ENCODE peak calls at places on chromosomes 4 and X, in seven cellular contexts. E is neuronal stem cell, Z is H9, J is mesendoderm, U is H1, O is mesenchymal stem cell, M is trophoblast cell. K is an unnamed sample.

GRCh38 chrX:119325456-119325855 is 73.7 kb upstream of the SLC25A43 start:
- DNase-seq in E (no peak), Z (no peak), J (peak), U (no peak), O (no peak), M (no peak), K (no peak)

GRCh38 chrX:30864383-30864785 is 24.7 kb downstream of the TAB3 start:
- DNase-seq in E (no peak), Z (no peak), J (no peak), U (no peak), O (peak), M (no peak), K (no peak)

GRCh38 chrX:97907791-97908190 is 1024.1 kb downstream of the RPA4 start:
- DNase-seq in E (no peak), Z (no peak), J (no peak), U (no peak), O (no peak), M (no peak), K (no peak)

GRCh38 chr4:140152760-140153418 is 1.1 kb downstream of the MAML3 start:
- DNase-seq in E (peak), Z (peak), J (peak), U (peak), O (peak), M (peak), K (peak)

GRCh38 chr4:103012085-103012484 is 7.4 kb downstream of the SLC9B1 start:
- DNase-seq in E (no peak), Z (no peak), J (no peak), U (no peak), O (peak), M (no peak), K (peak)

GRCh38 chrX:13742397-13743176 is 8.0 kb downstream of the OFD1 start:
- DNase-seq in E (no peak), Z (no peak), J (peak), U (no peak), O (peak), M (no peak), K (no peak)

GRCh38 chr4:8238515-8239053 is 31.0 kb upstream of the HTRA3 start:
- DNase-seq in E (peak), Z (peak), J (peak), U (peak), O (no peak), M (no peak), K (no peak)

GRCh38 chr4:34250562-34250961 is 1993.8 kb downstream of the ARAP2 start:
- DNase-seq in E (no peak), Z (no peak), J (no peak), U (no peak), O (peak), M (no peak), K (peak)

GRCh38 chr4:56728512-56728911 is 47.4 kb upstream of the HOPX start:
- DNase-seq in E (no peak), Z (no peak), J (no peak), U (no peak), O (peak), M (no peak), K (peak)

GRCh38 chr4:3871181-3871852 is 105.1 kb downstream of the ADRA2C start:
- DNase-seq in E (peak), Z (peak), J (peak), U (peak), O (no peak), M (no peak), K (no peak)

GRCh38 chr4:89838005-89838404 is 1.0 kb upstream of the SNCA start:
- DNase-seq in E (no peak), Z (no peak), J (peak), U (no peak), O (peak), M (no peak), K (no peak)

GRCh38 chr4:138576684-138577083 is 334.5 kb upstream of the SLC7A11 start:
- DNase-seq in E (no peak), Z (no peak), J (peak), U (no peak), O (peak), M (no peak), K (peak)

GRCh38 chr4:1405636-1406415 is 416 bp downstream of the NKX1-1 start:
- DNase-seq in E (no peak), Z (peak), J (no peak), U (no peak), O (no peak), M (no peak), K (no peak)

GRCh38 chr4:161329852-161330251 is 833.9 kb downstream of the FSTL5 start:
- DNase-seq in E (no peak), Z (no peak), J (no peak), U (no peak), O (no peak), M (no peak), K (no peak)

GRCh38 chrX:78029663-78030062 is 60.2 kb upstream of the PGAM4 start:
- DNase-seq in E (peak), Z (no peak), J (peak), U (no peak), O (no peak), M (no peak), K (peak)

GRCh38 chr4:1236103-1236641 is 12.8 kb downstream of the CTBP1 start:
- DNase-seq in E (no peak), Z (no peak), J (no peak), U (no peak), O (no peak), M (no peak), K (no peak)

GRCh38 chrX:22373766-22374165 is 101.1 kb downstream of the CBLL2 start:
- DNase-seq in E (no peak), Z (no peak), J (no peak), U (no peak), O (no peak), M (no peak), K (no peak)

GRCh38 chrX:40647307-40648197 is at the start of gene CXorf38:
- DNase-seq in E (peak), Z (peak), J (peak), U (peak), O (peak), M (peak), K (peak)

GRCh38 chr4:138192113-138192512 is 50.0 kb downstream of the SLC7A11 start:
- DNase-seq in E (no peak), Z (no peak), J (peak), U (no peak), O (peak), M (no peak), K (peak)

GRCh38 chr4:16125571-16126445 is 42.0 kb upstream of the PROM1 start:
- DNase-seq in E (no peak), Z (no peak), J (peak), U (no peak), O (no peak), M (peak), K (no peak)

GRCh38 chrX:136768469-136769084 is 12.2 kb downstream of the ARHGEF6 start:
- DNase-seq in E (no peak), Z (peak), J (peak), U (no peak), O (peak), M (peak), K (peak)

GRCh38 chrX:108139303-108139702 is 47.7 kb downstream of the ATG4A start:
- DNase-seq in E (no peak), Z (peak), J (peak), U (no peak), O (no peak), M (no peak), K (no peak)

GRCh38 chr4:108941914-108942379 is 179.1 kb upstream of the ETNPPL start:
- DNase-seq in E (no peak), Z (no peak), J (no peak), U (no peak), O (no peak), M (no peak), K (no peak)
- H2AK5ac ChIP-seq in E (no peak), Z (no peak), J (no peak), U (no peak), O (no peak), M (no peak), K (peak)

GRCh38 chrX:24415921-24416320 is 49.2 kb upstream of the PDK3 start:
- DNase-seq in E (no peak), Z (no peak), J (no peak), U (no peak), O (no peak), M (peak), K (no peak)

GRCh38 chrX:24410514-24411189 is 50.2 kb downstream of the SUPT20HL1 start:
- DNase-seq in E (no peak), Z (no peak), J (no peak), U (no peak), O (no peak), M (no peak), K (no peak)

GRCh38 chrX:24412637-24413363 is 52.3 kb upstream of the PDK3 start:
- DNase-seq in E (no peak), Z (no peak), J (no peak), U (no peak), O (no peak), M (no peak), K (no peak)
- H2AK5ac ChIP-seq in E (no peak), Z (no peak), J (no peak), U (no peak), O (no peak), M (no peak), K (no peak)

GRCh38 chr4:144518181-144518895 is 127.6 kb upstream of the HHIP start:
- DNase-seq in E (peak), Z (no peak), J (peak), U (no peak), O (no peak), M (peak), K (peak)
- H2AK5ac ChIP-seq in E (no peak), Z (no peak), J (no peak), U (no peak), O (no peak), M (no peak), K (no peak)

GRCh38 chrX:153995504-153995903 is 22.9 kb downstream of the TMEM187 start:
- DNase-seq in E (no peak), Z (no peak), J (no peak), U (no peak), O (no peak), M (no peak), K (no peak)
- H2AK5ac ChIP-seq in E (no peak), Z (no peak), J (no peak), U (no peak), O (no peak), M (no peak), K (no peak)

DNA sequence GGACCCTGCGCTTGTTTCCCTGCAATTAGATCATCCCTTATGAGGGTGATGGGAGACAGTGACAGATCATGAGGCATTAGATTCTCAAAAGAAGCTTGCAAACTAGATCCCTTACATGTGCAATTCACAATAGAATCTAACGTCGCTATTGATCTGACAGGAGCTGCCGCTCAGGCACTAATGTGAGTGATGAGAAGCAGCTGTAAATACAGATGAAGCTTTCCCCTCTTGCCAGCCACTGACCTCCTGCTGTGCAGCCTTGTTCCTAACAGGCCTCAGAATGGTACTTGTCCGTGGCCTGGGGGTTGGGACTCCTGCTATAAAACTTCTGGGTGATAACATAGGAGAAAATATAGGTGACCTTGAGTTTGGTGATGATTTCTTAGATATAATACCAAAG is 1076.8 kb downstream of the PDHA2 start:
- DNase-seq in E (peak), Z (peak), J (peak), U (no peak), O (no peak), M (no peak), K (no peak)
- H2AK5ac ChIP-seq in E (no peak), Z (no peak), J (no peak), U (no peak), O (no peak), M (no peak), K (no peak)